ENCODE peak calls at places on chromosome 13, in four cellular contexts. S is lower lobe of right lung; N is CD4-positive, alpha-beta T cell; P is CD8-positive, alpha-beta T cell. D is an unnamed sample.

GRCh38 chr13:51822106-51822840 is 18.3 kb upstream of the DHRS12 start:
- DNase-seq in S (no peak), P (peak), N (peak), D (no peak)

GRCh38 chr13:100734194-100734720 is 59.7 kb upstream of the TMTC4 start:
- DNase-seq in P (no peak), N (no peak), S (no peak), D (no peak)

GRCh38 chr13:49683489-49683888 is 7.8 kb downstream of the EBPL start:
- DNase-seq in S (no peak), P (no peak), N (no peak), D (no peak)

GRCh38 chr13:23794267-23795161 is 94.7 kb downstream of the MIPEP start:
- DNase-seq in N (no peak), S (no peak), P (no peak), D (peak)

GRCh38 chr13:111664696-111665095 is 344.3 kb downstream of the TEX29 start:
- DNase-seq in P (no peak), N (no peak), S (no peak), D (no peak)

GRCh38 chr13:112444001-112444311 is 67.8 kb downstream of the SPACA7 start:
- DNase-seq in S (peak), P (peak), N (peak), D (peak)

GRCh38 chr13:76884167-76884566 is 2.0 kb downstream of the KCTD12 start:
- DNase-seq in N (no peak), P (no peak), S (peak), D (peak)

GRCh38 chr13:33882804-33883203 is 64.9 kb downstream of the RFC3 start:
- DNase-seq in S (no peak), N (no peak), P (no peak), D (no peak)

GRCh38 chr13:25598421-25598820 is 226.6 kb downstream of the ATP8A2 start:
- DNase-seq in P (no peak), S (no peak), N (no peak), D (no peak)

GRCh38 chr13:106794131-106794530 is 226.2 kb upstream of the ARGLU1 start:
- DNase-seq in N (no peak), P (no peak), S (no peak), D (no peak)

GRCh38 chr13:99345345-99345744 is 38.1 kb upstream of the GPR183 start:
- DNase-seq in P (no peak), S (no peak), N (no peak), D (no peak)

DNA sequence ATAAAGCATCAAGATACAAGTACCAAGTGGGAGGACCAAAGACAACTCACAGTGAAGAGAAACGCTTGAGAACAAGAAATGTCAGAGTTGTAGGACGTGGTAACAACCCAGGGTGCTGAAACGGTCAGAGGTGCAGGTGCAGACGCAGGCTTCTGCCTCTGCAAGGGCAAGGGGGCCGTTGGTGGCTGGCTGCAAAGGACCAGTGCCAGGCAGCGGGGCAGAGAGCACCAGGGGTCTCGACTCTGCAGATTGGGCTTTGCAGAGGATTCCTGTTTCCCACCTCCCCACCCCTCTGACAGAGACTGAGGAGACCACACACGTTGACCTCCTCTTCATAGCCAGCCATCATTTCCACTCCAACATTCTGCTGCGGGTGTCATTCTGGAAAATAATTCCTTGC is 38.3 kb downstream of the RAB20 start:
- DNase-seq in S (no peak), N (no peak), P (no peak), D (no peak)
- TF ChIP-seq CTCF in S (no peak), N (no peak), P (no peak), D (no peak)

GRCh38 chr13:74037762-74038161 is 96.4 kb downstream of the KLF12 start:
- DNase-seq in S (no peak), N (no peak), P (no peak), D (no peak)

GRCh38 chr13:74036373-74036772 is 97.8 kb downstream of the KLF12 start:
- DNase-seq in S (no peak), P (no peak), N (no peak), D (no peak)

GRCh38 chr13:74039154-74039553 is 95.0 kb downstream of the KLF12 start:
- DNase-seq in P (no peak), S (no peak), N (no peak), D (no peak)

GRCh38 chr13:74039667-74040066 is 94.5 kb downstream of the KLF12 start:
- DNase-seq in N (no peak), S (no peak), P (no peak), D (no peak)

GRCh38 chr13:74040200-74040599 is 94.0 kb downstream of the KLF12 start:
- DNase-seq in N (peak), S (no peak), P (peak), D (no peak)
- TF ChIP-seq CTCF in N (peak), S (peak), P (peak), D (peak)

DNA sequence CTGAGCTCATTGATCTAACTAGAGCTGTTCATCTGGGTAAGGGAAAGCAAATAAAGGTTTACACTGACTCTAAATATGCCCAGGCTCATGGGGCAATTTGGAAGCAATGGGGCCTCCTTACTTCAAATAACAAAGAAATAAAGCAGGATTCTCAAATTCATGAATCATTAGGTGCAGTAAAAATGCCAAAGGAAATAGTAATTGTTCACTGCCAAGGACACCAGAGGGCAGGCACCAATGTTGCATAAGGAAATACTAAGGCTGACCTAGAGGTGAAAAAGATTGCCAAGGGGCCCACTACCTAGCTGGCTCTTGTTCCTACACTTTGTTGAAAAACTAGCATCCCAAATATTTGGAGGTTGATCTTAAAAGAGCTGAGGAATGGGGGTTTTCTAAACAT is 1686.7 kb upstream of the MIR17HG start:
- DNase-seq in S (no peak), P (no peak), N (no peak), D (no peak)
- TF ChIP-seq CTCF in S (no peak), P (no peak), N (no peak), D (no peak)

GRCh38 chr13:75679459-75679858 is 43.3 kb downstream of the LMO7 start:
- DNase-seq in S (no peak), P (no peak), N (no peak), D (no peak)

GRCh38 chr13:75689686-75690085 is 53.6 kb downstream of the LMO7 start:
- DNase-seq in N (no peak), P (no peak), S (no peak), D (no peak)

GRCh38 chr13:75687145-75687763 is 51.1 kb downstream of the LMO7 start:
- DNase-seq in P (no peak), S (no peak), N (no peak), D (no peak)

GRCh38 chr13:75691183-75691582 is 55.1 kb downstream of the LMO7 start:
- DNase-seq in N (no peak), P (no peak), S (no peak), D (no peak)

GRCh38 chr13:75685239-75685697 is 49.1 kb downstream of the LMO7 start:
- DNase-seq in P (no peak), S (no peak), N (no peak), D (no peak)
- TF ChIP-seq CTCF in P (no peak), S (no peak), N (no peak), D (no peak)

DNA sequence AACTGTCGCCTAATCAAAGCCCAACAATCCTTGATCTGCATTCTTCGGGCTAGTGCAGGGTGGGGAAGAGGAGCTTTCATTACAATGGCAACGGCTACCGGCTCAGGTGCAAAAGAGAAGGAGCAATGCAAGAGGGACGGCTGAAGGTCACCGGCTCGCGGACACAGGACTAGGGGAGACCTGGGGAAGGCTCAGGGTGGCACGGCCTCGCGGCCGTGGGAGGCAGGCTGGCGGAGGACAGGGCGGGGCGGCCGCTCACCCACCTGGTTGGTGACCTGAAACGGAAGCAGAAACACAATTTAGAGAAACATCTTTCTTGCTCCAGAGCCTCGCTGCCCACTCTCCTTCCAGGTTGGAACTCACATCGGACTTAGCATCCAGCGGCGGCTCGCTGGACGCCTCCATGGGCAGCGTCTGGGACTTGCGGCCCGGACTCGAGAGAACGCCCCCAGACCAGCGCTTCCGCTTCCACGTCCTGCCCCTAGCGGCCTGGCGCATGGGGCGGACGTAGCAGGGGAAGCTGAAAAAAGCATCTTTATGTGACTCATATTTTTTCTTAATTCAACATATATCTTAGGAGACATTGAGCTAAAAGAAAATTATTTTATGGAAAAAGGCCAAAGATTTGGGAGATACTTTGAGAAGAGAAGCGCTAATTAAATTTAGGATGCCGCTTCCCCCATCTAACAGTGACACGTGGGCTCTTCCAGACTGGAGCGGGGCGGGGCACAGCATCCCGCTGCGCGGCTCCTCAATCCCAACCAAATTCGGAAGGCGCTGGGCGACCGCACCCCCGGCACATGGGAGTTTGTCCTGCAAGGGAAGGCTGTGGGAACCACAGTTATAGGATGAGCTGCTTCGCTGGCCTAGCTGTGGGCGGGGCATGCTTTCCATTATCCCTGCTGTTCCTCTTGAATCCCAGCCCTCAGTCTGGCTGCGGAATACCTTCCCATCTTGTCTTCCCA is at the start of gene COMMD6:
- DNase-seq in N (peak), S (peak), P (peak), D (peak)
- TF ChIP-seq CTCF in N (no peak), S (peak), P (no peak), D (peak)

GRCh38 chr13:30884543-30884942 is 21.5 kb upstream of the MEDAG start:
- DNase-seq in N (no peak), S (no peak), P (no peak), D (no peak)
- TF ChIP-seq CTCF in N (no peak), S (no peak), P (no peak), D (no peak)

DNA sequence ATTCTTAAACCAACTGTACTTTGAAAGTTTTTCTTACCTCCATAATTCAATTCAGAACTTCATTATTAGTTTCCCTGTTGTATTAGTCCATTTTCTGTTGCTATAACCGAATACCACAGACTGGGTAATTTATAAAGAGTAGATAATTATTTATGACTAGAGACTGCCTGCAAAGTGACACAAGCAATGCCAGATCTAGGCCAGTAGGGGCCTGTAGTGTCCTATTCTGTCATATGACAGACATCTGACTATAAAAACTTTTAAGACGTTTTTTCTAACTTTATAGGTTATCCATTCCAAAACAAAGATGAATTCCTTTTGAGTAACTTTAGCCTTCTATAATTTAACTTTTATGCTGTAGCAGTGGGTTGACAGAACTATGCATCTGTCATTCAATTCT is 2783.8 kb downstream of the PCDH9 start:
- DNase-seq in P (no peak), S (no peak), N (no peak), D (no peak)
- TF ChIP-seq CTCF in P (no peak), S (no peak), N (no peak), D (no peak)

DNA sequence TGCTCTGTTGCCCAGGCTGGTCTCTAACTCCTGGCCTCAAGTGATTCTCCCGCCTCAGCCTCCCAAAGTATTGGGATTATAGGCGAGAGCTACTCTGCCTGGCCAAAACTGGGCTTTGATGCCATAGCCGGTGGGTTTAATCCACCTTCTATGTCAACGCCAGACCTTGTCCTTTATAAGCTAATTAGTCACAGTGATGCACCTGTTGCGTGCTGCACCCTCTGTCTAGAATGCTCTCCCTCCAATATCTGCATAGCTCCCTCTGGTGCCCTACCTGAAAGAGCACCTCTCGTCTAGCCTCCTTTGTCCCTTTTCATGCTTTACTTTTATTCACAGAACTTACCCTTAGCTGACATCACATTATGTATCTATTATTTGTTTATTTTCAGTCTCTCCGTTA is 148.2 kb downstream of the USP12 start:
- DNase-seq in N (no peak), P (no peak), S (no peak), D (no peak)
- TF ChIP-seq CTCF in N (no peak), P (no peak), S (no peak), D (no peak)

D was measured in GM06990.